ENCODE peak calls at places on chromosomes 4 and X, in ten cellular contexts. J, O, C, Y, A, R, F, H, G and S are unnamed samples. For H3K9me2, the result is how much of the 10 kb centered on the place peaks cover.

GRCh38 chr4:21117771-21118170 is 417.5 kb downstream of the PACRGL start:
- DNase-seq in O (no peak), G (no peak), R (no peak), H (no peak), F (no peak), C (no peak), A (no peak), J (peak), Y (no peak), S (no peak)

GRCh38 chrX:155188786-155189185 is 27.5 kb upstream of the VBP1 start:
- DNase-seq in A (peak), F (no peak), Y (no peak), O (no peak), C (peak), G (no peak), J (no peak), R (no peak), H (no peak), S (no peak)

GRCh38 chr4:17324431-17324830 is 187.5 kb downstream of the QDPR start:
- DNase-seq in C (peak), O (peak), J (peak), G (peak), H (peak), F (peak), A (peak), Y (no peak), R (peak), S (peak)

GRCh38 chr4:52199574-52200338 is 148.7 kb downstream of the SPATA18 start:
- DNase-seq in Y (peak), R (no peak), G (peak), O (no peak), H (no peak), C (no peak), A (no peak), J (peak), F (no peak), S (no peak)

GRCh38 chr4:73381214-73381613 is 22.9 kb upstream of the ALB start:
- DNase-seq in F (no peak), G (no peak), R (no peak), J (no peak), A (no peak), C (no peak), Y (no peak), H (no peak), O (no peak), S (no peak)

GRCh38 chrX:22970861-22971260 is 28.9 kb upstream of the DDX53 start:
- DNase-seq in J (no peak), G (no peak), Y (no peak), C (no peak), H (no peak), F (no peak), O (no peak), R (no peak), A (no peak), S (no peak)

GRCh38 chrX:134171661-134172587 is 65.1 kb upstream of the CCDC160 start:
- DNase-seq in J (peak), A (no peak), R (peak), F (peak), H (peak), O (no peak), Y (no peak), G (no peak), C (no peak), S (no peak)

GRCh38 chr4:128725405-128725804 is 84.1 kb upstream of the JADE1 start:
- DNase-seq in A (no peak), C (no peak), H (peak), R (no peak), J (no peak), F (no peak), G (peak), Y (no peak), O (no peak), S (no peak)

GRCh38 chr4:33625762-33626161 is 2618.6 kb downstream of the ARAP2 start:
- DNase-seq in R (peak), G (peak), Y (no peak), H (peak), F (no peak), A (no peak), J (no peak), C (no peak), O (peak), S (no peak)

GRCh38 chr4:139555705-139556070 is 331 bp downstream of the SETD7 start:
- DNase-seq in Y (no peak), C (no peak), F (peak), H (peak), G (no peak), J (peak), A (no peak), O (no peak), R (no peak), S (peak)

GRCh38 chrX:130109429-130110378 is 593 bp downstream of the ELF4 start:
- DNase-seq in J (peak), A (peak), O (no peak), F (peak), Y (no peak), H (peak), G (peak), C (no peak), R (peak), S (peak)

GRCh38 chr4:74536557-74536956 is 91.6 kb downstream of the AREG start:
- DNase-seq in F (no peak), R (no peak), H (no peak), J (peak), Y (no peak), G (peak), C (no peak), O (no peak), A (no peak), S (no peak)

GRCh38 chrX:154373340-154374306 is 811 bp downstream of the FLNA start:
- DNase-seq in O (peak), J (peak), H (peak), A (no peak), G (peak), F (no peak), R (peak), Y (peak), C (no peak), S (peak)

GRCh38 chr4:17726911-17727310 is 54.5 kb downstream of the FAM184B start:
- DNase-seq in O (no peak), J (peak), F (no peak), Y (no peak), A (no peak), C (no peak), H (no peak), R (no peak), G (peak), S (no peak)

GRCh38 chrX:48787809-48788471 is 1.6 kb downstream of the GATA1 start:
- DNase-seq in G (no peak), A (no peak), Y (no peak), H (no peak), J (no peak), O (no peak), C (no peak), R (no peak), F (no peak), S (no peak)

GRCh38 chr4:127783971-127784519 is 1.9 kb downstream of the HSPA4L start:
- DNase-seq in Y (no peak), G (no peak), H (no peak), R (no peak), J (no peak), F (no peak), C (no peak), O (no peak), A (no peak), S (no peak)

GRCh38 chr4:39104255-39104654 is 42.2 kb downstream of the KLHL5 start:
- DNase-seq in H (no peak), A (no peak), Y (no peak), G (peak), R (no peak), O (no peak), J (no peak), C (no peak), F (no peak), S (no peak)

GRCh38 chrX:69153060-69153730 is 12.1 kb downstream of the PJA1 start:
- DNase-seq in Y (peak), R (peak), H (peak), J (no peak), O (no peak), A (no peak), G (no peak), C (no peak), F (peak), S (no peak)

GRCh38 chr4:147481577-147482109 is 746 bp downstream of the EDNRA start:
- DNase-seq in C (no peak), R (peak), O (no peak), F (no peak), H (peak), G (no peak), Y (no peak), J (peak), A (no peak), S (no peak)

GRCh38 chrX:11509786-11510185 is 155.9 kb downstream of the ARHGAP6 start:
- DNase-seq in O (no peak), Y (no peak), R (no peak), C (no peak), H (peak), G (peak), F (no peak), J (no peak), A (no peak), S (no peak)

GRCh38 chrX:100695991-100696390 is 35.9 kb downstream of the SYTL4 start:
- DNase-seq in C (no peak), Y (peak), J (no peak), F (no peak), R (no peak), A (no peak), H (no peak), G (peak), O (no peak), S (no peak)

GRCh38 chrX:110836982-110837381 is 41.4 kb upstream of the CHRDL1 start:
- DNase-seq in J (no peak), R (peak), G (peak), C (no peak), A (no peak), O (no peak), H (no peak), Y (no peak), F (peak), S (peak)

GRCh38 chr4:184288451-184289178 is 70.9 kb upstream of the ENPP6 start:
- DNase-seq in J (no peak), H (no peak), R (no peak), A (peak), G (no peak), C (peak), O (no peak), F (no peak), Y (no peak), S (peak)

GRCh38 chr4:39237179-39237578 is 54.9 kb downstream of the WDR19 start:
- DNase-seq in G (no peak), F (no peak), Y (no peak), A (no peak), R (no peak), J (no peak), O (no peak), H (peak), C (no peak), S (no peak)

GRCh38 chrX:35809816-35810215 is 11.7 kb downstream of the MAGEB16 start:
- DNase-seq in R (no peak), F (no peak), H (no peak), J (no peak), C (no peak), O (no peak), G (no peak), A (no peak), Y (no peak), S (no peak)

GRCh38 chrX:73127700-73128241 is 48.5 kb upstream of the PABPC1L2A start:
- DNase-seq in A (no peak), C (no peak), H (peak), G (peak), Y (no peak), O (no peak), F (no peak), R (peak), J (no peak), S (no peak)

GRCh38 chrX:110444996-110445395 is 86.3 kb downstream of the RTL9 start:
- DNase-seq in C (no peak), O (no peak), F (no peak), H (no peak), J (no peak), Y (no peak), R (no peak), G (peak), A (no peak), S (no peak)

GRCh38 chr4:106971586-106971985 is 64.5 kb downstream of the DKK2 start:
- DNase-seq in J (no peak), A (no peak), H (peak), Y (no peak), G (no peak), R (no peak), C (no peak), O (no peak), F (no peak), S (no peak)

GRCh38 chr4:93791570-93792195 is 36.9 kb upstream of the ATOH1 start:
- DNase-seq in H (peak), F (peak), R (peak), Y (peak), J (peak), G (peak), O (peak), C (peak), A (peak), S (peak)

GRCh38 chr4:139978692-139979091 is 175.3 kb downstream of the MAML3 start:
- DNase-seq in G (no peak), R (no peak), F (no peak), O (no peak), C (peak), J (no peak), H (no peak), A (peak), Y (no peak), S (peak)

GRCh38 chr4:170888660-170889059 is 798.9 kb upstream of the AADAT start:
- DNase-seq in H (no peak), Y (no peak), F (no peak), O (no peak), G (no peak), J (no peak), C (no peak), A (no peak), R (no peak), S (no peak)

DNA sequence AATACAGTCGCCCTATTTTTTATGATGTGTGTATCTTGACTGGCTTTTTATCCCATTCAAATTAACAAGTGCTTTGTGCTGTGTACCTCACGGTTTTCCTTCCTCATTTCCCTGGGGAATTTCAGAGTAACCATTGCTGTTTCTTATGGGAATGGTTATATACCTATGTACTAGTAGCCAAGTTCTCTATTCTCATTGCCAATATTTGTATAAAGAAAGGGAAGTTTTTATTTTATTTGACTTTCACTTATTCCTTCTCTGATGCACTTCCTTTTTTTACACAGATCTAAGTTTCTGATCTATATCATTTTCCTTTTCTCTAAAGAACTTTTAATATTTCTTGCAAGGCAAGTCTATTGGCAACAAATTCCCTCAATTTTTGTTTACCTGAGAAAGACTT is 181.3 kb downstream of the SOWAHB start:
- DNase-seq in G (no peak), F (no peak), Y (no peak), O (no peak), R (no peak), H (no peak), A (no peak), J (no peak), C (no peak), S (no peak)
- H3K9me2 ChIP-seq in G (under half), F (under half), Y (under half), O (under half), R (under half), H (under half), A (under half), J (under half), C (under half), S (under half)

GRCh38 chr4:108120789-108121188 is 47.9 kb downstream of the LEF1 start:
- DNase-seq in J (no peak), H (no peak), Y (no peak), F (no peak), O (no peak), G (no peak), R (no peak), C (no peak), A (no peak), S (no peak)
- H3K9me2 ChIP-seq in J (under half), H (under half), Y (under half), F (under half), O (under half), G (under half), R (under half), C (under half), A (under half), S (under half)

DNA sequence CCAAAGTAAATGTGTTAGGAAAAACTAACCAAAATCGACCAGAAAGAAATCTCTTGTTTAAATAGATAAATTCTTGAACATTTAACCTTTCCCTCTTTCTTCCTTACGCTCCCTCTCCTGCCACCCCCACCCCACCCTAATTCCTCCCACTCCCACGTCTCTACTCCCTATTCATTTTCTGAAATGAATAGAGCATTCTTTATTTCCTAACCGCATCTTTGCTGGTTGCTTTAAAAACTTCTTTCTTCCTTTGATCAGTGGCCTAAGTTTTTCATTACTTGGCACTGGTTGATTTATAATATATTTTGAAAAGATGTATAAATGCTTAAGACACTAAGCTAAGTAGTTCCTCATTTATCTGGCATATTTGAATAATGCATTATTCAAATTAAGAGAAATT is 33.9 kb downstream of the BMPR1B start:
- DNase-seq in Y (no peak), C (no peak), H (no peak), F (no peak), R (no peak), G (no peak), A (no peak), J (no peak), O (no peak), S (no peak)
- H3K9me2 ChIP-seq in Y (under half), C (under half), H (under half), F (under half), R (under half), G (under half), A (under half), J (under half), O (under half), S (under half)

GRCh38 chr4:169070071-169070894 is 60.2 kb upstream of the CBR4 start:
- DNase-seq in R (peak), Y (peak), H (peak), O (peak), A (no peak), J (peak), C (no peak), G (peak), F (no peak), S (no peak)

GRCh38 chr4:169068423-169068822 is 58.4 kb upstream of the CBR4 start:
- DNase-seq in R (no peak), Y (no peak), G (no peak), J (no peak), H (no peak), A (no peak), O (no peak), F (no peak), C (no peak), S (no peak)

GRCh38 chr4:169070895-169071218 is 60.8 kb upstream of the CBR4 start:
- DNase-seq in F (no peak), J (no peak), G (peak), Y (peak), A (no peak), H (peak), O (no peak), C (no peak), R (no peak), S (no peak)

GRCh38 chr4:169071781-169072180 is 61.7 kb upstream of the CBR4 start:
- DNase-seq in H (no peak), F (no peak), A (no peak), C (no peak), O (no peak), J (no peak), Y (no peak), R (no peak), G (no peak), S (no peak)

DNA sequence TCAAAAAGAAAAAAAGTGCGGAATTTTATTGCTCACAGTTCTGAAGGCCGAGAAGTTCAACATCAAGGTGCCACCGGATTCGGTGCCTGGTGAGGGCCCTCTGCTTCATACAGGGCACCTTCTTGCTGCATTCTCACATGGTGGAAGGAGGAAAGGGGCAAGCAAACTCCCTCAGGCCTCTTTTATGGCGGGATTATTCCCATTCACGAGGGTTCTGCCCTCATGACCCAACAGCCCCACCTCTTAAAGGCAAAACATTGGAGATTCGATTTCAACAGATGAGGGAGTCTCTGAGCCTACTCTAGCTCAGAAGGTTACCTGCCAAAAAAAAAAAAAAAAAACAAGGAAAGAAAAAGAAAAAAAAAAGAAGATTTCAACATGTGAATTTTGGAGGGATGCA is 64.1 kb upstream of the CBR4 start:
- DNase-seq in H (no peak), A (no peak), J (no peak), G (no peak), C (no peak), R (no peak), Y (no peak), O (no peak), F (no peak), S (no peak)
- H3K9me2 ChIP-seq in H (under half), A (under half), J (under half), G (under half), C (under half), R (under half), Y (under half), O (under half), F (under half), S (under half)

DNA sequence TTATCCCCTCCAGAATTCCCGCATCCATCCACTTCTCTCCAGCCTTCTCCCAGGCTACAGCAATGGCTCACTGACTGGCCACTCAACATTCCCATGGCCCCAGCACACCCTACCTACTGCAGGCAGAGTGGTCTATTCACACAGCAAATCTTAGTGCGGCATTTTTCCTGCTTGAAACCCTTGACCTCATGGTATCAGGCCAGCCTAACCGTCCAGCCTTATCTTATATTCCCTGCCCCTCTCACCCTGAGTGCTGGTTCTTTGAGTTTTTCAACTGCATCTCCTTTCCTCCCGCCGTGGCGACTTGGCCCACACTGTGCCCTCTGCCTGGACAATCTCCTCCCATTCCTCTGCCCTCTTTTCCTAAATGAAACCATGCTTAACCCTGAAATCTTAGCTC is 10.0 kb upstream of the S100G start:
- DNase-seq in A (no peak), G (no peak), C (no peak), O (no peak), H (no peak), J (no peak), Y (no peak), R (no peak), F (no peak), S (no peak)
- H3K9me2 ChIP-seq in A (under half), G (under half), C (under half), O (under half), H (under half), J (under half), Y (under half), R (under half), F (under half), S (under half)

DNA sequence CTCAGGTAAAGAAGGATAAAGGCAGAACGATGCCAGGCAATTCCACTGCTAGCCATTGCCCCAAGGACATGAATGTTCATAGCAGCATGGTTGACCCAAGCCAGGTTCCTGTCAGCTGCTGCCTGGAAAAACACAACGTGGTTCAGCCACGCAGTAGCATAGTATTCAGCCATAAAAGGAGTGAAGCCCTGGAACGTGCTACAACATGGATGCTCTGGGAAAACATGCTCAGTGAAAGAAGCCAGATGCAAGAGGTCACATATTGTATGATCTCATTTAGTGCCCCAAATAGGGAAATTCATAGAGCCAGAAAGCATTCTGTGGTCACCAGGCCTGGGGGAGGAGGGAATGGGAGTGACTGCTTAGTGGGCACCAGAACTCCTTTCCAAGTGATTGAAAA is 129.8 kb downstream of the GPR143 start:
- DNase-seq in H (no peak), F (no peak), J (peak), O (no peak), A (no peak), Y (no peak), G (no peak), R (no peak), C (no peak), S (no peak)
- H3K9me2 ChIP-seq in H (under half), F (under half), J (under half), O (under half), A (under half), Y (under half), G (under half), R (under half), C (under half), S (under half)

DNA sequence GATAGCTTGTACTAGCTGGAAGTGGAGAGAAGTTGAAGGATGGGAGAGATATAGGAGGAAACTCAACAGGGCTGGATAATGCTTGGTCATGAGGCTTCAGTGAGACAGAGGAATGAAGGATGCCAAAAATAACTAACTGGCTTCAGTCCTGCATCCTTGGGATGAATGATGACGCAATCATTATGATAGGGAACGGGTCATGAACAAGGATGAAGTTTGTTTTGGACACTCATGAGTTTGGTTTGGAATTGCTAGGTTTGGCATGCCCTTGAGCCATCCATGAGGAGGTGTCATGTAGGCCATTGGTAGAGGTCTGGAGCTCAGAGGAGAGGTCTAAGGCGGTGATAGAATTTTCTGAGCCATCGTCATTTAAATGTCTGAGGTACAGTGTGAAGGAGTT is 160.0 kb upstream of the NHS start:
- DNase-seq in O (no peak), G (no peak), R (no peak), H (no peak), F (no peak), Y (no peak), A (no peak), J (no peak), C (no peak), S (no peak)
- H3K9me2 ChIP-seq in O (under half), G (under half), R (under half), H (under half), F (under half), Y (under half), A (under half), J (under half), C (under half), S (under half)